ENCODE peak calls at places on chromosomes 2 and 18, in six cellular contexts. U, J, A, X, V and Z are unnamed samples.

GRCh38 chr2:210207929-210208328 is 17.3 kb downstream of the ACADL start:
- DNase-seq in U (no peak), J (no peak), A (no peak), X (no peak), V (no peak), Z (no peak)

GRCh38 chr2:177254433-177255226 is 9.9 kb downstream of the NFE2L2 start:
- DNase-seq in U (no peak), J (peak), A (no peak), X (peak), V (peak), Z (no peak)

GRCh38 chr2:191176801-191177438 is 26.1 kb upstream of the STAT4 start:
- DNase-seq in U (no peak), J (peak), A (no peak), X (no peak), V (no peak), Z (no peak)

GRCh38 chr2:162574615-162575452 is 230.9 kb downstream of the GCA start:
- DNase-seq in U (no peak), J (peak), A (no peak), X (no peak), V (no peak), Z (no peak)

GRCh38 chr2:69046221-69046662 is 33.3 kb downstream of the ANTXR1 start:
- DNase-seq in U (no peak), J (no peak), A (no peak), X (no peak), V (peak), Z (no peak)

GRCh38 chr18:12455511-12455910 is 47.8 kb downstream of the PRELID3A start:
- DNase-seq in U (peak), J (no peak), A (no peak), X (no peak), V (no peak), Z (no peak)

GRCh38 chr2:168116448-168116847 is 130.9 kb downstream of the STK39 start:
- DNase-seq in U (no peak), J (no peak), A (no peak), X (no peak), V (no peak), Z (no peak)

GRCh38 chr2:46926863-46927262 is 11.3 kb upstream of the MCFD2 start:
- DNase-seq in U (no peak), J (no peak), A (no peak), X (no peak), V (no peak), Z (no peak)

GRCh38 chr18:51028201-51028805 is 1.7 kb upstream of the SMAD4 start:
- DNase-seq in U (no peak), J (peak), A (no peak), X (peak), V (no peak), Z (no peak)

GRCh38 chr2:134590679-134591078 is 128.1 kb downstream of the TMEM163 start:
- DNase-seq in U (no peak), J (no peak), A (no peak), X (no peak), V (no peak), Z (no peak)

GRCh38 chr2:214593723-214594122 is 182.9 kb downstream of the VWC2L start:
- DNase-seq in U (no peak), J (no peak), A (no peak), X (peak), V (no peak), Z (no peak)

GRCh38 chr2:240324312-240325005 is 111.0 kb upstream of the GPC1 start:
- DNase-seq in U (peak), J (no peak), A (no peak), X (no peak), V (no peak), Z (no peak)

GRCh38 chr18:73973972-73974371 is 173.7 kb downstream of the FBXO15 start:
- DNase-seq in U (no peak), J (no peak), A (no peak), X (no peak), V (no peak), Z (no peak)

GRCh38 chr18:61992285-61992684 is 99.5 kb upstream of the RNF152 start:
- DNase-seq in U (no peak), J (no peak), A (no peak), X (peak), V (peak), Z (no peak)

GRCh38 chr2:40737180-40737579 is 285.3 kb upstream of the SLC8A1 start:
- DNase-seq in U (no peak), J (no peak), A (no peak), X (no peak), V (no peak), Z (no peak)

GRCh38 chr2:6955523-6956136 is 38.4 kb downstream of the RNF144A start:
- DNase-seq in U (peak), J (no peak), A (no peak), X (no peak), V (no peak), Z (no peak)

GRCh38 chr2:6952116-6952515 is 34.9 kb downstream of the RNF144A start:
- DNase-seq in U (no peak), J (no peak), A (no peak), X (no peak), V (no peak), Z (no peak)

GRCh38 chr2:6957910-6958615 is 40.9 kb downstream of the RNF144A start:
- DNase-seq in U (peak), J (no peak), A (no peak), X (no peak), V (no peak), Z (no peak)

GRCh38 chr2:6957031-6957714 is 40.0 kb downstream of the RNF144A start:
- DNase-seq in U (peak), J (no peak), A (no peak), X (no peak), V (no peak), Z (no peak)

GRCh38 chr2:6954586-6954985 is 37.4 kb downstream of the RNF144A start:
- DNase-seq in U (peak), J (no peak), A (no peak), X (no peak), V (no peak), Z (no peak)
- TF ChIP-seq POLR2A in U (no peak), J (no peak), A (no peak), X (no peak), V (no peak), Z (no peak)

DNA sequence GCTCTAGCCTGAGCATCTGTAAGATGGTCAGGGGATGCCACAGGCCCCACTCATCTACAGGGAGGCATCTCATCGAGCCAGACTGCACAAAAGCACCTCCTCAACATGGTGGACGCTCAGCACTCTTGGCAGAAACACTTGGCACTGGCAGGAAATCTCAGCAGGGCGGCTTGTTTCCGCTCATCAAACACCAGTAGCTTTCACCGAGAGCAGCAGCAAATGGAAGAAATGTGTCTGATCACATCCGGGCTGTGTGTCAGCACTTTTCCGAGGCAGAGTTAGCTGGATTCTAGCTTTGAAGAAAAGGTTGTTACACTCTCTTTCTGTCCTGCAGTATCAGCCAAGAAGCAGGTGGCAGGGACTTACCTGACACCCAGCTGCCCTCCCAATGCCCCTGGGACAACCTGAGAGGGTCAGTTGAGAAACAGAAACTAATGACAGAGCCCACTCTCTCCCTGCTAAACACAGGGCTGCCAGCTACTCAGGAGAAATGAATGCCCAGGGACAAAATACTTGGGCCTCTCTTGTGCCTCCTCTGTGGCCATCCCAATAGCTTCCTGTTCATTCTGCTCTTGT is 68.9 kb upstream of the FZD7 start:
- DNase-seq in U (no peak), J (no peak), A (no peak), X (no peak), V (no peak), Z (no peak)
- TF ChIP-seq POLR2A in U (no peak), J (no peak), A (no peak), X (no peak), V (no peak), Z (no peak)

GRCh38 chr2:200713704-200714064 is 98.0 kb upstream of the BZW1 start:
- DNase-seq in U (no peak), J (no peak), A (no peak), X (no peak), V (no peak), Z (no peak)
- TF ChIP-seq POLR2A in U (no peak), J (no peak), A (no peak), X (no peak), V (no peak), Z (no peak)

DNA sequence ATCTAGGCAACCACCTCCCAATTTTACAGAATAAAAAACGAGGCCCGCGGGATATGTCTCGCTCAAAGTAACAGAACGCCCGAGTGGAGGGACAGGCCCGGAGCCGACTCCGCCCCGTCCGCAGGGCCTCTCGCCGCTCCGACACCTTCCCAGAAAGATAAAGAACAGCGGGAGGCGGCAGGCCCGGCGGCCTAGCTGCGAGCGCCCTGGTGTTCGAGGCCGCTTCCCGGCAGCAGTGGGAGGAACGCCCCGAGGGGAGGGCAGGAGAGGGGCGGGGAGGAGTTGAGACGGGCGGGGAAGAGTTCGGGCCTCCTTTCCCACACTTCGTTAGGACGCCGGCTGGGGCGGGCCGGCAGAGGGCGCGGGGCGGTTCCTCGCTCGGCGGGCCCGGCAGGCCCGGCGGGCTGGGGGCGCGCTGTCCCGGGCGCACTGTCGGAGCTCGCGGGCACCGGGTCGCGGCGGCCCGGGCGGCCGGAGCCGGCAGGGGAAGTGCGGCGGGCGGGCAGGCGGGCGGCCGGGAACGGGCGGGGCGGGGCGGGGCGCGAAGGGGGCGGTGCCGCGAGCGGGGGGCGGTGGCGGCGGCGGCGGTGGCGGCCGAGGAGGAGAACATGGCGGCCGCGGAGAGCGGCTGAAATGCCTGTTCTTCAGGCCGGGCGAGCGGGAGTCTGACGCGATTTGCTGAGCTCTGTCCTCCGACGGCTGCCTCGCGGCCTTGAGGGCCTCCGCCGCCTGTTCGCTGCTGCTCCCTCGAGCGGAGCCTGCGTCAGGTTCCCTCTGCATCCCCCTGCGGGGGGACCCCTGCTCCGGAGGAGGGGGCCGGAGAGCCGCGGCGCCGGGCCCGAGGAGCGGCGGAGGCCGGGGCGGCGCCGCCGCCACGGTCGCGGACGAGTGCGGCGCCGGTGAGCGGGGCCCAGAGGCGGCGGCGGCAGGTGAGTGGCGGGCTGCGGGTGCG is at the start of gene NCOA1:
- DNase-seq in U (peak), J (peak), A (peak), X (peak), V (peak), Z (peak)
- TF ChIP-seq POLR2A in U (peak), J (no peak), A (peak), X (peak), V (no peak), Z (peak)

GRCh38 chr2:233062447-233062842 is 2.3 kb downstream of the INPP5D start:
- DNase-seq in U (no peak), J (no peak), A (no peak), X (no peak), V (no peak), Z (no peak)
- TF ChIP-seq POLR2A in U (no peak), J (no peak), A (no peak), X (no peak), V (no peak), Z (no peak)

GRCh38 chr2:53970898-53971681 is at the start of gene PSME4:
- DNase-seq in U (peak), J (peak), A (peak), X (peak), V (peak), Z (peak)
- TF ChIP-seq POLR2A in U (peak), J (peak), A (peak), X (peak), V (peak), Z (peak)

DNA sequence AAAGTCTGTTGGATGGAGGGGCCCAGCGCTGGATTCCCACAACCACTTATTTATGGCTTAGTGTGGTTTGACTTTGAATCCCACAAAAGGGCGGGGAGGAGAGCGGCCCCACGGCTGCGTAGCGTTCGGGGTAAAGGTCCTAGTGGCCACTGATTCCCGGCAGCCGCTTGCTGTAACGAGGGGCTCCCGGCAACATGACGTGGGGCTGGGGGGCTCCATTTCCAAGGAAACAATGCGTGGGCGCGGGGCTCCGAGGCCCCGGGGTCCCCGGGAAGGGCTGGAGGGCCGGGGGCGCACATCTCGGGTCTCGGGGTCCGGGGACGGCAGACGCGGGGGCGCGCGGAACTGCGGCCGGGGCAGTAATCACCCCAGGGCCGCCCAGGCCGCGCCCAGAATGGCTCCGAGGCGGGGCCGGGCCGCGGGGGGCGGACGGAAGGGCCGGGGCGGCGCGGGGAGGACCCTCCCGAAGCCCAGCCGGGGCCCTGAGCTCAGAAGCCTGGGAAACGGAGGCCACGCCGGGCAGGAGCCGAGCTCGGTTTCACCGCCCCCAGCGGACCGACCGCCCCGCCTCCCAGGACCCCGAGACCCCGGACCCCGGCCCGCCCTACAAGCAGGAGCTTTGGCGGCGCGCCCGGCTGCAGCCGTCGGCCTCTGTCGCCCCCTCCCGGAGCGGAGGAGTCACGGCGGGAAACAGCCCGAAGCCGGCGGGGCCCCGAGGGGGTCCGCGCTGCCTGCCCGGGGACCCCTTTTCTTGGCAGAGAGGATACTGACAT is 11.9 kb upstream of the MLPH start:
- DNase-seq in U (peak), J (peak), A (peak), X (peak), V (peak), Z (peak)
- TF ChIP-seq POLR2A in U (peak), J (peak), A (no peak), X (no peak), V (peak), Z (no peak)

DNA sequence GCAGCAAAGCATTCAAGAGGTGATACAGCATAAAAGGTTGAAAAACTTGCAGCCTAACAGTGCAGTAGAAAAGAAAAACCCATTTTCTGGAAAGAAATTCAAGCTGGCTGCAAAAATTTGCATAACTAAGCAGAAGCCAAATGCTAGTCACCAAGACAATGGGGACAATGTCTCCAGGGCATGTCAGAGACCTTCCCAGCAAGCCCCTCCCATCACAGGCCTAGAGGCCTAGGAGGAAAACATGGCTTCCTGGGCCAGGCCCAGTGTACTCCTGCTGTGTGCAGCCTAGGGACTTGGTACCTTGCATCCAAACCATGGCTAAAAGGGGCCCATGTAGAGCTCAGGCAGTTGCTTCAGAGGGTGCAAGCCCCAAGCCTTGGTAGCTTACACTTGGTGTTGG is 405.1 kb upstream of the CYRIA start:
- DNase-seq in U (no peak), J (no peak), A (no peak), X (no peak), V (no peak), Z (no peak)
- TF ChIP-seq POLR2A in U (no peak), J (no peak), A (no peak), X (no peak), V (no peak), Z (no peak)